ENCODE peak calls at places on chromosomes 2 and 18, in eight cellular contexts. One of them, this sample, is unnamed. For H3K36me3 and H3K4me1, the result is how much of the 10 kb centered on the place peaks cover.

GRCh38 chr2:88903744-88904353 is 212.4 kb downstream of the RPIA start:
- DNase-seq in heart right ventricle: peak
- DNase-seq in lung: no peak
- DNase-seq in CD8-positive, alpha-beta T cell: no peak
- DNase-seq in sigmoid colon: no peak
- DNase-seq in left ventricle myocardium inferior: no peak
- DNase-seq in Panc1: no peak
- DNase-seq in suprapubic skin: no peak
- DNase-seq in this sample: peak

GRCh38 chr18:6857305-6857704 is 127.8 kb downstream of the ARHGAP28 start:
- DNase-seq in left ventricle myocardium inferior: no peak
- DNase-seq in lung: no peak
- DNase-seq in sigmoid colon: no peak
- DNase-seq in CD8-positive, alpha-beta T cell: no peak
- DNase-seq in suprapubic skin: no peak
- DNase-seq in heart right ventricle: no peak
- DNase-seq in Panc1: no peak
- DNase-seq in this sample: peak

GRCh38 chr2:121903037-121903689 is 147.7 kb downstream of the TSN start:
- DNase-seq in sigmoid colon: no peak
- DNase-seq in CD8-positive, alpha-beta T cell: no peak
- DNase-seq in heart right ventricle: peak
- DNase-seq in suprapubic skin: no peak
- DNase-seq in Panc1: no peak
- DNase-seq in lung: no peak
- DNase-seq in left ventricle myocardium inferior: peak
- DNase-seq in this sample: no peak

GRCh38 chr18:40197711-40198110 is 1757.3 kb upstream of the PIK3C3 start:
- DNase-seq in suprapubic skin: no peak
- DNase-seq in heart right ventricle: no peak
- DNase-seq in Panc1: no peak
- DNase-seq in lung: no peak
- DNase-seq in sigmoid colon: no peak
- DNase-seq in CD8-positive, alpha-beta T cell: no peak
- DNase-seq in left ventricle myocardium inferior: no peak
- DNase-seq in this sample: no peak

GRCh38 chr2:10016802-10017258 is 26.5 kb upstream of the KLF11 start:
- DNase-seq in lung: no peak
- DNase-seq in Panc1: no peak
- DNase-seq in left ventricle myocardium inferior: no peak
- DNase-seq in sigmoid colon: no peak
- DNase-seq in suprapubic skin: peak
- DNase-seq in heart right ventricle: no peak
- DNase-seq in CD8-positive, alpha-beta T cell: no peak
- DNase-seq in this sample: no peak

GRCh38 chr2:108593547-108594098 is 59.4 kb downstream of the LIMS1 start:
- DNase-seq in heart right ventricle: no peak
- DNase-seq in CD8-positive, alpha-beta T cell: no peak
- DNase-seq in Panc1: no peak
- DNase-seq in sigmoid colon: no peak
- DNase-seq in suprapubic skin: no peak
- DNase-seq in left ventricle myocardium inferior: no peak
- DNase-seq in lung: no peak
- DNase-seq in this sample: peak

GRCh38 chr2:134372611-134373131 is 118.8 kb downstream of the MGAT5 start:
- DNase-seq in suprapubic skin: no peak
- DNase-seq in Panc1: no peak
- DNase-seq in lung: no peak
- DNase-seq in left ventricle myocardium inferior: peak
- DNase-seq in heart right ventricle: peak
- DNase-seq in sigmoid colon: peak
- DNase-seq in CD8-positive, alpha-beta T cell: no peak
- DNase-seq in this sample: peak

GRCh38 chr2:7467782-7468447 is 550.7 kb downstream of the RNF144A start:
- DNase-seq in CD8-positive, alpha-beta T cell: peak
- DNase-seq in suprapubic skin: no peak
- DNase-seq in left ventricle myocardium inferior: no peak
- DNase-seq in Panc1: no peak
- DNase-seq in sigmoid colon: no peak
- DNase-seq in heart right ventricle: no peak
- DNase-seq in lung: no peak
- DNase-seq in this sample: no peak

GRCh38 chr2:61328707-61329251 is 142.1 kb downstream of the USP34 start:
- DNase-seq in heart right ventricle: no peak
- DNase-seq in CD8-positive, alpha-beta T cell: no peak
- DNase-seq in sigmoid colon: no peak
- DNase-seq in Panc1: peak
- DNase-seq in suprapubic skin: no peak
- DNase-seq in lung: peak
- DNase-seq in left ventricle myocardium inferior: no peak
- DNase-seq in this sample: no peak

GRCh38 chr2:235543126-235543750 is 49.4 kb downstream of the AGAP1 start:
- DNase-seq in lung: no peak
- DNase-seq in heart right ventricle: no peak
- DNase-seq in CD8-positive, alpha-beta T cell: no peak
- DNase-seq in left ventricle myocardium inferior: no peak
- DNase-seq in Panc1: no peak
- DNase-seq in suprapubic skin: peak
- DNase-seq in sigmoid colon: no peak
- DNase-seq in this sample: no peak

GRCh38 chr18:57915848-57916596 is 112.9 kb upstream of the ATP8B1 start:
- DNase-seq in sigmoid colon: no peak
- DNase-seq in lung: no peak
- DNase-seq in CD8-positive, alpha-beta T cell: no peak
- DNase-seq in left ventricle myocardium inferior: no peak
- DNase-seq in suprapubic skin: no peak
- DNase-seq in heart right ventricle: no peak
- DNase-seq in Panc1: no peak
- DNase-seq in this sample: no peak

GRCh38 chr2:157056200-157056676 is 201.3 kb upstream of the GALNT5 start:
- DNase-seq in CD8-positive, alpha-beta T cell: no peak
- DNase-seq in heart right ventricle: no peak
- DNase-seq in lung: no peak
- DNase-seq in sigmoid colon: no peak
- DNase-seq in suprapubic skin: no peak
- DNase-seq in left ventricle myocardium inferior: no peak
- DNase-seq in Panc1: no peak
- DNase-seq in this sample: peak

GRCh38 chr2:65749549-65749948 is 317.1 kb upstream of the SPRED2 start:
- DNase-seq in sigmoid colon: no peak
- DNase-seq in lung: no peak
- DNase-seq in Panc1: no peak
- DNase-seq in CD8-positive, alpha-beta T cell: no peak
- DNase-seq in left ventricle myocardium inferior: no peak
- DNase-seq in heart right ventricle: no peak
- DNase-seq in suprapubic skin: no peak
- DNase-seq in this sample: no peak

GRCh38 chr2:55742996-55743395 is 49.4 kb upstream of the PNPT1 start:
- DNase-seq in Panc1: no peak
- DNase-seq in lung: no peak
- DNase-seq in sigmoid colon: no peak
- DNase-seq in left ventricle myocardium inferior: no peak
- DNase-seq in CD8-positive, alpha-beta T cell: no peak
- DNase-seq in suprapubic skin: no peak
- DNase-seq in heart right ventricle: no peak
- DNase-seq in this sample: no peak

GRCh38 chr2:26195006-26195961 is 22.4 kb downstream of the GAREM2 start:
- DNase-seq in left ventricle myocardium inferior: no peak
- DNase-seq in CD8-positive, alpha-beta T cell: no peak
- DNase-seq in sigmoid colon: no peak
- DNase-seq in heart right ventricle: no peak
- DNase-seq in Panc1: no peak
- DNase-seq in suprapubic skin: no peak
- DNase-seq in lung: no peak
- DNase-seq in this sample: no peak
- H3K36me3 ChIP-seq in left ventricle myocardium inferior: half or more
- H3K36me3 ChIP-seq in CD8-positive, alpha-beta T cell: under half
- H3K36me3 ChIP-seq in sigmoid colon: half or more
- H3K36me3 ChIP-seq in heart right ventricle: half or more
- H3K36me3 ChIP-seq in Panc1: under half
- H3K36me3 ChIP-seq in suprapubic skin: half or more
- H3K36me3 ChIP-seq in lung: half or more
- H3K36me3 ChIP-seq in this sample: half or more

GRCh38 chr2:160375037-160375436 is 118.6 kb downstream of the RBMS1 start:
- DNase-seq in left ventricle myocardium inferior: no peak
- DNase-seq in lung: no peak
- DNase-seq in Panc1: no peak
- DNase-seq in CD8-positive, alpha-beta T cell: no peak
- DNase-seq in heart right ventricle: no peak
- DNase-seq in sigmoid colon: no peak
- DNase-seq in suprapubic skin: no peak
- DNase-seq in this sample: no peak

GRCh38 chr2:160377204-160377995 is 116.2 kb downstream of the RBMS1 start:
- DNase-seq in heart right ventricle: no peak
- DNase-seq in sigmoid colon: no peak
- DNase-seq in lung: no peak
- DNase-seq in left ventricle myocardium inferior: no peak
- DNase-seq in Panc1: no peak
- DNase-seq in CD8-positive, alpha-beta T cell: no peak
- DNase-seq in suprapubic skin: no peak
- DNase-seq in this sample: no peak

GRCh38 chr2:160375802-160376469 is 117.7 kb downstream of the RBMS1 start:
- DNase-seq in sigmoid colon: no peak
- DNase-seq in CD8-positive, alpha-beta T cell: no peak
- DNase-seq in suprapubic skin: no peak
- DNase-seq in left ventricle myocardium inferior: no peak
- DNase-seq in Panc1: no peak
- DNase-seq in lung: no peak
- DNase-seq in heart right ventricle: no peak
- DNase-seq in this sample: peak

GRCh38 chr2:160379399-160379798 is 114.2 kb downstream of the RBMS1 start:
- DNase-seq in CD8-positive, alpha-beta T cell: no peak
- DNase-seq in lung: no peak
- DNase-seq in sigmoid colon: no peak
- DNase-seq in heart right ventricle: no peak
- DNase-seq in left ventricle myocardium inferior: no peak
- DNase-seq in suprapubic skin: no peak
- DNase-seq in Panc1: no peak
- DNase-seq in this sample: no peak

GRCh38 chr2:160376576-160376975 is 117.0 kb downstream of the RBMS1 start:
- DNase-seq in lung: no peak
- DNase-seq in Panc1: no peak
- DNase-seq in CD8-positive, alpha-beta T cell: no peak
- DNase-seq in suprapubic skin: no peak
- DNase-seq in heart right ventricle: no peak
- DNase-seq in left ventricle myocardium inferior: no peak
- DNase-seq in sigmoid colon: no peak
- DNase-seq in this sample: peak
- H3K4me1 ChIP-seq in lung: half or more
- H3K4me1 ChIP-seq in Panc1: under half
- H3K4me1 ChIP-seq in CD8-positive, alpha-beta T cell: half or more
- H3K4me1 ChIP-seq in suprapubic skin: half or more
- H3K4me1 ChIP-seq in heart right ventricle: half or more
- H3K4me1 ChIP-seq in left ventricle myocardium inferior: half or more
- H3K4me1 ChIP-seq in sigmoid colon: under half
- H3K4me1 ChIP-seq in this sample: half or more

DNA sequence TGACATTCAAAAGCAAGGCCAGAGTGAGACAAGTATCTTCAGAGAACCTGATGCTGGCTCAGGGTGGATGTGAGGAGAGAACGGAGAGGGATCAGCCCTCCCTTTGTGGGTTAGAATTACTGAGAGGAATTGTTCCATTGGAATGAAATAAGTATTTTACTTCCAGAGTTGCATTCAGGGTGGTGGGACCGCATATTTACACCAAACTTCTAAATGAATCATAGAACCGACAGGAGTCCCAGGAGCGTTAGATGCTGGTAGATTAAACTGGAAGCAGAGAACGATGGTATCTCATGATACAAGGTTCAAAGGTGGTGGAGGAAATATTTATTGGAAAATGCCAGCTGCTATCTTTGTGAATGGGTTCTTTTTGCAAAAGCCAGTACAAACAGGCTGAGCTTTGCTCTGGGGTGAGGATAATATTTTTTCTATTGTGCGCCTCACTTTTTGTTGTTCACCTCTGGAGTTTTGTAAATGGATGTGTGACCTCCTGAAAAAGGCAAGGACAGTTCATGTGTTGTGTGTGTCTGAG is 17.7 kb downstream of the MTCL1 start:
- DNase-seq in heart right ventricle: no peak
- DNase-seq in Panc1: no peak
- DNase-seq in sigmoid colon: no peak
- DNase-seq in suprapubic skin: no peak
- DNase-seq in CD8-positive, alpha-beta T cell: no peak
- DNase-seq in lung: no peak
- DNase-seq in left ventricle myocardium inferior: no peak
- DNase-seq in this sample: no peak
- H3K36me3 ChIP-seq in heart right ventricle: under half
- H3K36me3 ChIP-seq in Panc1: under half
- H3K36me3 ChIP-seq in sigmoid colon: half or more
- H3K36me3 ChIP-seq in suprapubic skin: under half
- H3K36me3 ChIP-seq in CD8-positive, alpha-beta T cell: under half
- H3K36me3 ChIP-seq in lung: under half
- H3K36me3 ChIP-seq in left ventricle myocardium inferior: under half
- H3K36me3 ChIP-seq in this sample: half or more

GRCh38 chr2:96202152-96202856 is 6.3 kb downstream of the STARD7 start:
- DNase-seq in heart right ventricle: no peak
- DNase-seq in suprapubic skin: no peak
- DNase-seq in sigmoid colon: no peak
- DNase-seq in lung: peak
- DNase-seq in CD8-positive, alpha-beta T cell: no peak
- DNase-seq in left ventricle myocardium inferior: no peak
- DNase-seq in Panc1: no peak
- DNase-seq in this sample: no peak

GRCh38 chr2:96204836-96205235 is 3.8 kb downstream of the STARD7 start:
- DNase-seq in heart right ventricle: no peak
- DNase-seq in lung: no peak
- DNase-seq in CD8-positive, alpha-beta T cell: no peak
- DNase-seq in suprapubic skin: no peak
- DNase-seq in sigmoid colon: no peak
- DNase-seq in left ventricle myocardium inferior: no peak
- DNase-seq in Panc1: no peak
- DNase-seq in this sample: no peak

GRCh38 chr2:96198937-96199336 is 9.7 kb downstream of the STARD7 start:
- DNase-seq in CD8-positive, alpha-beta T cell: no peak
- DNase-seq in left ventricle myocardium inferior: no peak
- DNase-seq in heart right ventricle: no peak
- DNase-seq in suprapubic skin: no peak
- DNase-seq in lung: no peak
- DNase-seq in Panc1: no peak
- DNase-seq in sigmoid colon: no peak
- DNase-seq in this sample: no peak

GRCh38 chr2:96203130-96204028 is 5.2 kb downstream of the STARD7 start:
- DNase-seq in heart right ventricle: no peak
- DNase-seq in suprapubic skin: no peak
- DNase-seq in Panc1: no peak
- DNase-seq in CD8-positive, alpha-beta T cell: no peak
- DNase-seq in sigmoid colon: no peak
- DNase-seq in lung: peak
- DNase-seq in left ventricle myocardium inferior: no peak
- DNase-seq in this sample: no peak

DNA sequence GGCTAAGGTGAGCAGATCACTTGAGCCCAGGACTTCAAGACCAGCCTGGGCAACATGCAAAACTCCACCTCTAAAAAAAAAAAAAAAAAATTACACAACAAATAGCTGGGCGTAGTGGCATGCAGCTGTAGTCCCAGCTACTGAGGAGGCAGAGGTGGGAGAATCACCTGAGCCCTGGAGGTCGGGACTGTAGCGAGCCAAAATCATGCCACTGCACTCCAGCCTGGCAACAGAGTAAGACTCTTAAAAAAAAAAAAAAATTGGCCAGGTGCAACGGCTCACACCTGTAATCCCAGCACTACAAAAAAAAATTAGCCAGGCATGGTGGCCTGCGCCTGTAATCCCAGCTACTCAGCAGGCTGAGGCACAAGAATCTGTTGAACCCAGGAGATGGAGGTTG is 7.3 kb downstream of the STARD7 start:
- DNase-seq in heart right ventricle: no peak
- DNase-seq in lung: no peak
- DNase-seq in suprapubic skin: no peak
- DNase-seq in CD8-positive, alpha-beta T cell: no peak
- DNase-seq in sigmoid colon: no peak
- DNase-seq in Panc1: no peak
- DNase-seq in left ventricle myocardium inferior: no peak
- DNase-seq in this sample: no peak
- H3K4me1 ChIP-seq in heart right ventricle: half or more
- H3K4me1 ChIP-seq in lung: under half
- H3K4me1 ChIP-seq in suprapubic skin: half or more
- H3K4me1 ChIP-seq in CD8-positive, alpha-beta T cell: under half
- H3K4me1 ChIP-seq in sigmoid colon: under half
- H3K4me1 ChIP-seq in Panc1: under half
- H3K4me1 ChIP-seq in left ventricle myocardium inferior: half or more
- H3K4me1 ChIP-seq in this sample: under half